ENCODE peak calls at places on chromosomes 3 and 15, in ten cellular contexts. One of them, this sample, is unnamed.

GRCh38 chr15:64430000-64430735 is 30.2 kb upstream of the ZNF609 start:
- DNase-seq in cardiac muscle cell: peak; percentile 97
- DNase-seq in MCF 10A: peak; percentile 35
- DNase-seq in lower lobe of right lung: no peak
- DNase-seq in GM20000: peak; percentile 24
- DNase-seq in CD4-positive, alpha-beta T cell: peak; percentile 20
- DNase-seq in NCI-H187: no peak
- DNase-seq in ELR: peak; percentile 44
- DNase-seq in CD8-positive, alpha-beta memory T cell: peak; percentile 79
- DNase-seq in GM13977: peak; percentile 19
- DNase-seq in this sample: peak; percentile 72

GRCh38 chr15:98647026-98647773 is 1.1 kb upstream of the IGF1R start:
- DNase-seq in cardiac muscle cell: peak; percentile 55
- DNase-seq in MCF 10A: no peak
- DNase-seq in lower lobe of right lung: peak; percentile 81
- DNase-seq in GM20000: peak; percentile 89
- DNase-seq in CD4-positive, alpha-beta T cell: peak; percentile 58
- DNase-seq in NCI-H187: peak; percentile 64
- DNase-seq in ELR: peak; percentile 56
- DNase-seq in CD8-positive, alpha-beta memory T cell: peak; percentile 58
- DNase-seq in GM13977: peak; percentile 83
- DNase-seq in this sample: no peak

GRCh38 chr3:71035314-71035713 is 548.2 kb downstream of the FOXP1 start:
- DNase-seq in cardiac muscle cell: peak; percentile 78
- DNase-seq in MCF 10A: peak; percentile 58
- DNase-seq in lower lobe of right lung: no peak
- DNase-seq in GM20000: no peak
- DNase-seq in CD4-positive, alpha-beta T cell: no peak
- DNase-seq in NCI-H187: no peak
- DNase-seq in ELR: peak; percentile 71
- DNase-seq in CD8-positive, alpha-beta memory T cell: no peak
- DNase-seq in GM13977: no peak
- DNase-seq in this sample: no peak

GRCh38 chr15:40398413-40398873 is 7.2 kb upstream of the IVD start:
- DNase-seq in cardiac muscle cell: no peak
- DNase-seq in MCF 10A: no peak
- DNase-seq in lower lobe of right lung: peak; percentile 58
- DNase-seq in GM20000: peak; percentile 52
- DNase-seq in CD4-positive, alpha-beta T cell: no peak
- DNase-seq in NCI-H187: no peak
- DNase-seq in ELR: no peak
- DNase-seq in CD8-positive, alpha-beta memory T cell: no peak
- DNase-seq in GM13977: peak; percentile 47
- DNase-seq in this sample: no peak

GRCh38 chr15:34583399-34584320 is at the start of gene GOLGA8B:
- DNase-seq in cardiac muscle cell: peak; percentile 66
- DNase-seq in MCF 10A: peak; percentile 69
- DNase-seq in lower lobe of right lung: peak; percentile 85
- DNase-seq in GM20000: peak; percentile 93
- DNase-seq in CD4-positive, alpha-beta T cell: peak; percentile 71
- DNase-seq in NCI-H187: peak; percentile 19
- DNase-seq in ELR: peak; percentile 69
- DNase-seq in CD8-positive, alpha-beta memory T cell: peak; percentile 83
- DNase-seq in GM13977: peak; percentile 94
- DNase-seq in this sample: no peak

GRCh38 chr3:13215940-13216546 is 142.8 kb upstream of the IQSEC1 start:
- DNase-seq in cardiac muscle cell: peak; percentile 77
- DNase-seq in MCF 10A: peak; percentile 93
- DNase-seq in lower lobe of right lung: no peak
- DNase-seq in GM20000: no peak
- DNase-seq in CD4-positive, alpha-beta T cell: no peak
- DNase-seq in NCI-H187: no peak
- DNase-seq in ELR: peak; percentile 90
- DNase-seq in CD8-positive, alpha-beta memory T cell: no peak
- DNase-seq in GM13977: no peak
- DNase-seq in this sample: peak; percentile 19

GRCh38 chr3:146646251-146646650 is 41.1 kb upstream of the PLSCR5 start:
- DNase-seq in cardiac muscle cell: no peak
- DNase-seq in MCF 10A: no peak
- DNase-seq in lower lobe of right lung: no peak
- DNase-seq in GM20000: no peak
- DNase-seq in CD4-positive, alpha-beta T cell: no peak
- DNase-seq in NCI-H187: no peak
- DNase-seq in ELR: no peak
- DNase-seq in CD8-positive, alpha-beta memory T cell: no peak
- DNase-seq in GM13977: no peak
- DNase-seq in this sample: no peak

GRCh38 chr3:164732166-164732565 is 346.1 kb downstream of the SI start:
- DNase-seq in cardiac muscle cell: no peak
- DNase-seq in MCF 10A: no peak
- DNase-seq in lower lobe of right lung: no peak
- DNase-seq in GM20000: no peak
- DNase-seq in CD4-positive, alpha-beta T cell: no peak
- DNase-seq in NCI-H187: no peak
- DNase-seq in ELR: peak; percentile 44
- DNase-seq in CD8-positive, alpha-beta memory T cell: no peak
- DNase-seq in GM13977: no peak
- DNase-seq in this sample: peak; percentile 8

GRCh38 chr15:45634442-45635190 is at the start of gene SQOR:
- DNase-seq in cardiac muscle cell: peak; percentile 64
- DNase-seq in MCF 10A: peak; percentile 90
- DNase-seq in lower lobe of right lung: peak; percentile 94
- DNase-seq in GM20000: peak; percentile 80
- DNase-seq in CD4-positive, alpha-beta T cell: peak; percentile 45
- DNase-seq in NCI-H187: no peak
- DNase-seq in ELR: peak; percentile 81
- DNase-seq in CD8-positive, alpha-beta memory T cell: peak; percentile 64
- DNase-seq in GM13977: peak; percentile 78
- DNase-seq in this sample: peak; percentile 60

GRCh38 chr3:13702226-13702820 is 153.4 kb downstream of the FBLN2 start:
- DNase-seq in cardiac muscle cell: no peak
- DNase-seq in MCF 10A: no peak
- DNase-seq in lower lobe of right lung: no peak
- DNase-seq in GM20000: no peak
- DNase-seq in CD4-positive, alpha-beta T cell: no peak
- DNase-seq in NCI-H187: no peak
- DNase-seq in ELR: no peak
- DNase-seq in CD8-positive, alpha-beta memory T cell: no peak
- DNase-seq in GM13977: no peak
- DNase-seq in this sample: no peak

GRCh38 chr15:35019401-35020327 is 31.6 kb upstream of the ZNF770 start:
- DNase-seq in cardiac muscle cell: peak; percentile 72
- DNase-seq in MCF 10A: peak; percentile 70
- DNase-seq in lower lobe of right lung: no peak
- DNase-seq in GM20000: no peak
- DNase-seq in CD4-positive, alpha-beta T cell: no peak
- DNase-seq in NCI-H187: no peak
- DNase-seq in ELR: peak; percentile 38
- DNase-seq in CD8-positive, alpha-beta memory T cell: no peak
- DNase-seq in GM13977: no peak
- DNase-seq in this sample: no peak

GRCh38 chr3:53974314-53974713 is 82.7 kb upstream of the SELENOK start:
- DNase-seq in cardiac muscle cell: peak; percentile 41
- DNase-seq in MCF 10A: no peak
- DNase-seq in lower lobe of right lung: no peak
- DNase-seq in GM20000: no peak
- DNase-seq in CD4-positive, alpha-beta T cell: no peak
- DNase-seq in NCI-H187: no peak
- DNase-seq in ELR: no peak
- DNase-seq in CD8-positive, alpha-beta memory T cell: no peak
- DNase-seq in GM13977: no peak
- DNase-seq in this sample: no peak

This sample was measured in stromal cell of bone marrow.